ENCODE peak calls at places on chromosomes 4 and X, in six cellular contexts. N is transverse colon, T is IMR-90, W is right atrium auricular region, Q is body of pancreas, O is AG09309. E is an unnamed sample.

GRCh38 chr4:184053476-184053875 is 148.4 kb downstream of the STOX2 start:
- DNase-seq in N (peak), T (no peak), W (no peak), Q (no peak), O (no peak), E (no peak)

GRCh38 chr4:155914782-155915181 is 11.3 kb downstream of the TDO2 start:
- DNase-seq in N (no peak), T (no peak), W (no peak), Q (no peak), O (no peak), E (no peak)

GRCh38 chr4:112279882-112280315 is 5.8 kb downstream of the TIFA start:
- DNase-seq in N (no peak), T (peak), W (no peak), Q (no peak), O (no peak), E (no peak)

GRCh38 chrX:20333672-20334071 is 67.0 kb upstream of the RPS6KA3 start:
- DNase-seq in N (no peak), T (no peak), W (no peak), Q (no peak), O (no peak), E (no peak)

GRCh38 chr4:82687531-82687930 is 111.1 kb downstream of the SCD5 start:
- DNase-seq in N (no peak), T (no peak), W (no peak), Q (no peak), O (no peak), E (no peak)

GRCh38 chr4:119932277-119932676 is 134.4 kb downstream of the MAD2L1 start:
- DNase-seq in N (no peak), T (no peak), W (no peak), Q (no peak), O (no peak), E (no peak)

GRCh38 chr4:617644-618330 is 7.6 kb upstream of the PDE6B start:
- DNase-seq in N (no peak), T (no peak), W (no peak), Q (peak), O (no peak), E (no peak)

GRCh38 chrX:35726176-35726575 is 72.0 kb upstream of the MAGEB16 start:
- DNase-seq in N (no peak), T (peak), W (no peak), Q (peak), O (no peak), E (no peak)

GRCh38 chr4:5051210-5051691 is at the start of gene STK32B:
- DNase-seq in N (peak), T (peak), W (peak), Q (peak), O (peak), E (peak)

GRCh38 chr4:8110071-8110986 is 48.3 kb downstream of the ABLIM2 start:
- DNase-seq in N (no peak), T (no peak), W (no peak), Q (no peak), O (no peak), E (no peak)

GRCh38 chrX:13263560-13264251 is 56.1 kb downstream of the ATXN3L start:
- DNase-seq in N (no peak), T (no peak), W (no peak), Q (no peak), O (no peak), E (no peak)

GRCh38 chr4:48290146-48290772 is 20.6 kb upstream of the TEC start:
- DNase-seq in N (peak), T (no peak), W (no peak), Q (peak), O (no peak), E (no peak)

GRCh38 chr4:70895405-70895804 is 6.8 kb upstream of the MOB1B start:
- DNase-seq in N (no peak), T (no peak), W (no peak), Q (peak), O (no peak), E (no peak)

GRCh38 chr4:136637071-136637777 is 895.1 kb downstream of the PCDH18 start:
- DNase-seq in N (no peak), T (peak), W (no peak), Q (peak), O (no peak), E (no peak)

GRCh38 chrX:34631826-34632225 is 25.3 kb downstream of the TMEM47 start:
- DNase-seq in N (no peak), T (peak), W (no peak), Q (no peak), O (no peak), E (no peak)

GRCh38 chr4:27272264-27272663 is 411.6 kb downstream of the STIM2 start:
- DNase-seq in N (no peak), T (no peak), W (no peak), Q (no peak), O (no peak), E (no peak)

GRCh38 chr4:7802093-7802726 is 137.5 kb downstream of the AFAP1 start:
- DNase-seq in N (peak), T (peak), W (peak), Q (peak), O (peak), E (peak)

DNA sequence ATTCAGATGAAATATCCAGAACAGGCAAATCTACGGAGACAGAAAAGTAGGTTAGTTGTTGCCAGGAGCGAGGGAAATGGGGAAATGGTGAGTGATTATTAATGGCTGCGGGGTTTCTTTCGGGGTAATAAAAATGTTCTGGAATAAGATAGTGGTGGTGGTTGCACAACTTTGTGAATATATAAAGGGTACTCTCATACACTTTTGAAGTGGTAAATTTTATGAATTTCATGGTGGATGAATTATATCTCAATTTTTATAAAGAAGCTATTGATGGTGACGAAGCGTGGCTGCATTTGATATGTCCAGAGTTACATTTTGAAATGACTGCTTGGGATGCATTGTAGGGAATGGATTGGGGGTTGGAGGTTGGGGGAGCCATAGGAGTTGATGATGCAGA is 16.3 kb downstream of the FAM47E start:
- DNase-seq in N (no peak), T (no peak), W (no peak), Q (no peak), O (no peak), E (no peak)
- TF ChIP-seq CTCF in N (no peak), T (no peak), W (no peak), Q (no peak), O (no peak), E (no peak)

DNA sequence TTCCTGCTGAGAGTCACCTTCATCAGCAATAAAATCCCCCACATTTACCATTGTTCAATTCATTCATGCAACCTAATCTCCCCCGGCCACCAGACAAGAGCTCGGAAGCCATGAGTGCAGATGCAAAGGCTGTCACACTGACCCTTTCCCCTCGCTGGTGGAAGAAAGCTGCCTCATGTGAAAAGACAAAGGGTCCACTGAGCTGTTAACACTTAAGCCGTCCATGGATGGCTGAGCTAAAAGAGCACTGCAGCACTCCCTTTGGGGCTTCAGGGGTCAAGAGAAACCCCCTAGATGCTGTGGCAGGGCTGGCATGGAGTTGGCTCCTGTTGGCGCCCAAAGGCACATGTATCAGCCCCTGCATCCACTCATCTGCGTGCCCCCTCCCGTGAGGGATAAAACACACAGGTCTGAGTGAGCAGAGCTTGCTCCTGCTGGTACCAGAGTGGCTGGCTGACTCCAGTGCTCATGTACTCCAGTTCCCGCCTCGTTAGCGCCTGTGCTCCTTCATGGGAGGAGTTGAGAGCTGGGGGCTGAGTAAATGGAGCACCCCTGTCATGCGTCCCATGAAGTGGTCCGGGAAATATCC is 216.5 kb downstream of the PDHA2 start:
- DNase-seq in N (no peak), T (no peak), W (no peak), Q (no peak), O (no peak), E (no peak)
- TF ChIP-seq CTCF in N (no peak), T (no peak), W (no peak), Q (no peak), O (no peak), E (no peak)

DNA sequence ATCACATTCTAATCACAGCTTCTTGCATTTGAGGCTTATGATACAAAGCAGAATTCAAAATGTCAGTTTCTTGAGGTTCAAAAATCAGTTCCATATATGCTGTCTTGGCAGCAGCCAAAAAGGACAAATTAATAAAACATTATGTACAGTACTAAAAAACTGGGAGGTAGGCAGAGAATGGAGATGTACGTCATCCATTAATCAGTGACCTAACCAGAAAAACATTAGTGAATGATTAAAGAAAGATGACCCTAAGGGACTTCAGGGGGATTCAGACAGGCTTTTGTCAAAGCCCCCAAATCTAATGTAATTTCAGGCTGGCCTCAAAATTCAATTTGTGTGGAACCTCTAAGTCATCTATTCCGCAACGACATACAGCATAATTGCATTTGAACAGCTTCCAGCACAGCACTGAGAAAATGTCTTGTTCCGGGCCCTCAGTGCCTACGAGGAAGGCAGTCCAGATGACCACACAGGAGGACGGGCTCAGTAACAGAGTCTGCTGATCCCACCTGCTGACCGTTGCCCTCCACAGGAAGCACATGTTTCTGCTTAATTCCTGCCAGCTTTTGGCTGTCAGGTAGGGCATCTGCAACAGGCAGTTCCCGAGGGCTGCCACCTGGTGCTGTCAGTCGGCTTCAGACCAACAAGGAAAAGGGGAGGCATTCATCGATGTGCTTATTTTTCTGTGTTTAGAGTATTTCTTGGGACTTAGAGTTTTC is 83.8 kb upstream of the HHIP start:
- DNase-seq in N (no peak), T (no peak), W (no peak), Q (peak), O (no peak), E (no peak)
- TF ChIP-seq CTCF in N (no peak), T (no peak), W (no peak), Q (no peak), O (no peak), E (no peak)

DNA sequence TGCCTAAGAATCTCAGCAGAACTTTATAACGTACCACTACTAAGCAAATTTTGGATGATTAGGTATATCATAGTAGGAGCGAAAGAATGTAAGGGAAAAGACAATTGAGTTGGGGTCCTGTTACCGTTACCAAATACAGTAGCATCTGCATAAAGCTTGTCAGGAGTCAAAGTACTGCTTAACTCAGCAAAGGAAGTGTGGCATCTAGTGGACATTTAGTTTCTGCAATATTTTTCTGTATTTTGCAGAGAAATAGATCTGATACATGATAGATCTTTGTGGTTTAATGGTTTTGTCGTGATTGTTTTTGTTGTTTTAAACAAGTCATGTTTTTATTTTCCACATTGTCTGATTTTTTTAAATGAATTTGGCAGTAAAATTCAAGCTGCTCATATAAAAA is 81.0 kb upstream of the SMARCAD1 start:
- DNase-seq in N (no peak), T (no peak), W (no peak), Q (no peak), O (no peak), E (no peak)
- TF ChIP-seq CTCF in N (no peak), T (no peak), W (peak), Q (no peak), O (no peak), E (peak)

DNA sequence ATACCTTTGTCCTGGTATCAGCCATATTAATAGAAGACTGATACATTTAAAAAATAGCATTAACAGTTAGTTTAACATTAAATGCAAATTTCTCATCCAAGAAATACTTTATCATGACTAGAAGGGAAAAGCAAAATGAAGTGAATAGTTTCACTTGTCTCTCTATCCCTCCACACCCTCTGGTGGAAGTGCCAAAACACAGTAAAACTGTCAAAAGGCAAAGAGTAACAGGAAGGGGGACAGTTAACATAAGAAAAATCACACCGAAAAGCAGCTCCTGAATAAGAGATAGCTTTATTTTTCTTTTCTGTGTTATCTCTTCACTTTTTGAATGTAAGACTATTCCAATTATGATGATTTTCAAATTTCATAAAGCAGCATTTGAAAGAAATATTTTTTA is 187.2 kb downstream of the FBXW7 start:
- DNase-seq in N (no peak), T (no peak), W (no peak), Q (no peak), O (no peak), E (no peak)
- TF ChIP-seq CTCF in N (no peak), T (no peak), W (peak), Q (no peak), O (peak), E (no peak)

GRCh38 chr4:9984621-9985020 is 36.7 kb downstream of the SLC2A9 start:
- DNase-seq in N (no peak), T (no peak), W (peak), Q (no peak), O (no peak), E (no peak)
- TF ChIP-seq CTCF in N (no peak), T (no peak), W (no peak), Q (no peak), O (no peak), E (no peak)

GRCh38 chr4:163048447-163048846 is 118.2 kb downstream of the NAF1 start:
- DNase-seq in N (peak), T (peak), W (no peak), Q (peak), O (no peak), E (no peak)
- TF ChIP-seq CTCF in N (peak), T (peak), W (peak), Q (peak), O (peak), E (no peak)

GRCh38 chrX:26664919-26665318 is 448.9 kb downstream of the MAGEB5 start:
- DNase-seq in N (no peak), T (no peak), W (no peak), Q (no peak), O (no peak), E (no peak)
- TF ChIP-seq CTCF in N (no peak), T (no peak), W (no peak), Q (no peak), O (no peak), E (no peak)

E was measured in Peyer's patch.